ENCODE peak calls at places on chromosome 7, in seven cellular contexts. One of them, this sample, is unnamed.

GRCh38 chr7:50834136-50834535 is 51.4 kb upstream of the GRB10 start:
- DNase-seq in aorta: no peak
- DNase-seq in lung: no peak
- DNase-seq in OCI-LY7: no peak
- DNase-seq in NT2/D1: no peak
- DNase-seq in mammary epithelial cell: no peak
- DNase-seq in neural progenitor cell: no peak
- DNase-seq in this sample: no peak

GRCh38 chr7:141706394-141707064 is 1.6 kb upstream of the WEE2 start:
- DNase-seq in aorta: no peak
- DNase-seq in lung: no peak
- DNase-seq in OCI-LY7: no peak
- DNase-seq in NT2/D1: no peak
- DNase-seq in mammary epithelial cell: peak; percentile 54
- DNase-seq in neural progenitor cell: no peak
- DNase-seq in this sample: no peak

GRCh38 chr7:140526901-140527664 is 47.8 kb upstream of the MKRN1 start:
- DNase-seq in aorta: no peak
- DNase-seq in lung: no peak
- DNase-seq in OCI-LY7: no peak
- DNase-seq in NT2/D1: no peak
- DNase-seq in mammary epithelial cell: no peak
- DNase-seq in neural progenitor cell: no peak
- DNase-seq in this sample: no peak

GRCh38 chr7:108413782-108414492 is 42.3 kb downstream of the NRCAM start:
- DNase-seq in aorta: no peak
- DNase-seq in lung: no peak
- DNase-seq in OCI-LY7: no peak
- DNase-seq in NT2/D1: peak; percentile 22
- DNase-seq in mammary epithelial cell: peak; percentile 62
- DNase-seq in neural progenitor cell: peak; percentile 67
- DNase-seq in this sample: no peak

GRCh38 chr7:542935-543789 is 23.5 kb upstream of the PDGFA start:
- DNase-seq in aorta: peak; percentile 85
- DNase-seq in lung: no peak
- DNase-seq in OCI-LY7: no peak
- DNase-seq in NT2/D1: no peak
- DNase-seq in mammary epithelial cell: peak; percentile 64
- DNase-seq in neural progenitor cell: no peak
- DNase-seq in this sample: no peak

GRCh38 chr7:147759327-147759943 is 831.1 kb upstream of the C7orf33 start:
- DNase-seq in aorta: no peak
- DNase-seq in lung: no peak
- DNase-seq in OCI-LY7: no peak
- DNase-seq in NT2/D1: no peak
- DNase-seq in mammary epithelial cell: no peak
- DNase-seq in neural progenitor cell: no peak
- DNase-seq in this sample: no peak

GRCh38 chr7:40918701-40919271 is 784.0 kb downstream of the SUGCT start:
- DNase-seq in aorta: no peak
- DNase-seq in lung: no peak
- DNase-seq in OCI-LY7: no peak
- DNase-seq in NT2/D1: no peak
- DNase-seq in mammary epithelial cell: peak; percentile 93
- DNase-seq in neural progenitor cell: no peak
- DNase-seq in this sample: no peak

GRCh38 chr7:96823274-96823673 is 113.6 kb upstream of the SEM1 start:
- DNase-seq in aorta: no peak
- DNase-seq in lung: no peak
- DNase-seq in OCI-LY7: no peak
- DNase-seq in NT2/D1: no peak
- DNase-seq in mammary epithelial cell: peak; percentile 88
- DNase-seq in neural progenitor cell: no peak
- DNase-seq in this sample: no peak

GRCh38 chr7:41346878-41347277 is 356.0 kb downstream of the INHBA start:
- DNase-seq in aorta: no peak
- DNase-seq in lung: no peak
- DNase-seq in OCI-LY7: no peak
- DNase-seq in NT2/D1: no peak
- DNase-seq in mammary epithelial cell: no peak
- DNase-seq in neural progenitor cell: no peak
- DNase-seq in this sample: no peak

GRCh38 chr7:69254643-69255042 is 343.6 kb upstream of the AUTS2 start:
- DNase-seq in aorta: no peak
- DNase-seq in lung: no peak
- DNase-seq in OCI-LY7: no peak
- DNase-seq in NT2/D1: no peak
- DNase-seq in mammary epithelial cell: no peak
- DNase-seq in neural progenitor cell: no peak
- DNase-seq in this sample: no peak

GRCh38 chr7:86407291-86407690 is 236.4 kb upstream of the GRM3 start:
- DNase-seq in aorta: no peak
- DNase-seq in lung: no peak
- DNase-seq in OCI-LY7: no peak
- DNase-seq in NT2/D1: no peak
- DNase-seq in mammary epithelial cell: no peak
- DNase-seq in neural progenitor cell: peak; percentile 36
- DNase-seq in this sample: no peak

DNA sequence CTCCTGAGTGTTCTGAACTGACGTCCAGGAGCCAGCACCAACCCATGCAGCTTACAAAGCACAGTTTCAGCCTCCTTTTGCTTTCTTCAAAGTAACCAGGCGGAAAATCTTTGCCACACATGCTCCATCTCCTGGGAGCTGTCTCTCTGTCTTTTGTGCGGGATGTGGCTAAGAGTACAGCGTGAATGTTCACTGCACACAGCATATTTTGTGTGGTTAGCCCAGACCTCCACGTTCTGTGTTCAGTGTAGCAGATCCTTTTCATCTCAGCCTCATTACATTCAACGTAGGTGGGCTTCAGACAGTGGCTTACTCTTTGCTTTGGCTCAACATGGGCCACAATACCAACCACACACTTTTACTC is 200.8 kb downstream of the TNS3 start:
- DNase-seq in aorta: no peak
- DNase-seq in lung: no peak
- DNase-seq in OCI-LY7: no peak
- DNase-seq in NT2/D1: no peak
- DNase-seq in mammary epithelial cell: no peak
- DNase-seq in neural progenitor cell: peak; percentile 53
- DNase-seq in this sample: no peak
- H3K4me1 ChIP-seq in aorta: peaks cover 1% of the 10 kb centered on the region
- H3K4me1 ChIP-seq in lung: peaks cover 15% of the 10 kb centered on the region
- H3K4me1 ChIP-seq in OCI-LY7: no peaks in the 10 kb centered on the region
- H3K4me1 ChIP-seq in NT2/D1: peaks cover 17% of the 10 kb centered on the region
- H3K4me1 ChIP-seq in mammary epithelial cell: peaks cover 22% of the 10 kb centered on the region
- H3K4me1 ChIP-seq in neural progenitor cell: peaks cover 24% of the 10 kb centered on the region
- H3K4me1 ChIP-seq in this sample: no peaks in the 10 kb centered on the region

GRCh38 chr7:20317413-20317812 is 13.3 kb upstream of the ITGB8 start:
- DNase-seq in aorta: no peak
- DNase-seq in lung: no peak
- DNase-seq in OCI-LY7: no peak
- DNase-seq in NT2/D1: no peak
- DNase-seq in mammary epithelial cell: no peak
- DNase-seq in neural progenitor cell: no peak
- DNase-seq in this sample: no peak
- H3K9me3 ChIP-seq in aorta: no peaks in the 10 kb centered on the region
- H3K9me3 ChIP-seq in lung: no peaks in the 10 kb centered on the region
- H3K9me3 ChIP-seq in OCI-LY7: no peaks in the 10 kb centered on the region
- H3K9me3 ChIP-seq in NT2/D1: peaks cover 3% of the 10 kb centered on the region
- H3K9me3 ChIP-seq in mammary epithelial cell: no peaks in the 10 kb centered on the region
- H3K9me3 ChIP-seq in neural progenitor cell: no peaks in the 10 kb centered on the region
- H3K9me3 ChIP-seq in this sample: no peaks in the 10 kb centered on the region

GRCh38 chr7:32887395-32887794 is 4.2 kb downstream of the KBTBD2 start:
- DNase-seq in aorta: no peak
- DNase-seq in lung: no peak
- DNase-seq in OCI-LY7: no peak
- DNase-seq in NT2/D1: no peak
- DNase-seq in mammary epithelial cell: no peak
- DNase-seq in neural progenitor cell: no peak
- DNase-seq in this sample: no peak
- H3K4me1 ChIP-seq in aorta: no peaks in the 10 kb centered on the region
- H3K4me1 ChIP-seq in lung: peaks cover 5% of the 10 kb centered on the region
- H3K4me1 ChIP-seq in OCI-LY7: peaks cover 17% of the 10 kb centered on the region
- H3K4me1 ChIP-seq in NT2/D1: no peaks in the 10 kb centered on the region
- H3K4me1 ChIP-seq in mammary epithelial cell: peaks cover 12% of the 10 kb centered on the region
- H3K4me1 ChIP-seq in neural progenitor cell: peaks cover 8% of the 10 kb centered on the region
- H3K4me1 ChIP-seq in this sample: no peaks in the 10 kb centered on the region

GRCh38 chr7:158477866-158478265 is 109.8 kb downstream of the PTPRN2 start:
- DNase-seq in aorta: no peak
- DNase-seq in lung: no peak
- DNase-seq in OCI-LY7: no peak
- DNase-seq in NT2/D1: no peak
- DNase-seq in mammary epithelial cell: no peak
- DNase-seq in neural progenitor cell: no peak
- DNase-seq in this sample: no peak
- H3K9me3 ChIP-seq in aorta: peaks cover 11% of the 10 kb centered on the region
- H3K9me3 ChIP-seq in lung: no peaks in the 10 kb centered on the region
- H3K9me3 ChIP-seq in OCI-LY7: no peaks in the 10 kb centered on the region
- H3K9me3 ChIP-seq in NT2/D1: no peaks in the 10 kb centered on the region
- H3K9me3 ChIP-seq in mammary epithelial cell: peaks cover 21% of the 10 kb centered on the region
- H3K9me3 ChIP-seq in neural progenitor cell: no peaks in the 10 kb centered on the region
- H3K9me3 ChIP-seq in this sample: no peaks in the 10 kb centered on the region

GRCh38 chr7:30463400-30464145 is 15.0 kb downstream of the NOD1 start:
- DNase-seq in aorta: no peak
- DNase-seq in lung: no peak
- DNase-seq in OCI-LY7: peak; percentile 48
- DNase-seq in NT2/D1: no peak
- DNase-seq in mammary epithelial cell: no peak
- DNase-seq in neural progenitor cell: no peak
- DNase-seq in this sample: no peak
- H3K4me1 ChIP-seq in aorta: no peaks in the 10 kb centered on the region
- H3K4me1 ChIP-seq in lung: peaks cover 16% of the 10 kb centered on the region
- H3K4me1 ChIP-seq in OCI-LY7: peaks cover 52% of the 10 kb centered on the region
- H3K4me1 ChIP-seq in NT2/D1: peaks cover 5% of the 10 kb centered on the region
- H3K4me1 ChIP-seq in mammary epithelial cell: peaks cover 3% of the 10 kb centered on the region
- H3K4me1 ChIP-seq in neural progenitor cell: peaks cover under 1% of the 10 kb centered on the region
- H3K4me1 ChIP-seq in this sample: peaks cover 14% of the 10 kb centered on the region

GRCh38 chr7:157795199-157795598 is 458.4 kb downstream of the DNAJB6 start:
- DNase-seq in aorta: no peak
- DNase-seq in lung: no peak
- DNase-seq in OCI-LY7: no peak
- DNase-seq in NT2/D1: no peak
- DNase-seq in mammary epithelial cell: no peak
- DNase-seq in neural progenitor cell: no peak
- DNase-seq in this sample: no peak
- H3K9me3 ChIP-seq in aorta: no peaks in the 10 kb centered on the region
- H3K9me3 ChIP-seq in lung: no peaks in the 10 kb centered on the region
- H3K9me3 ChIP-seq in OCI-LY7: no peaks in the 10 kb centered on the region
- H3K9me3 ChIP-seq in NT2/D1: no peaks in the 10 kb centered on the region
- H3K9me3 ChIP-seq in mammary epithelial cell: peaks cover 42% of the 10 kb centered on the region
- H3K9me3 ChIP-seq in neural progenitor cell: no peaks in the 10 kb centered on the region
- H3K9me3 ChIP-seq in this sample: no peaks in the 10 kb centered on the region

DNA sequence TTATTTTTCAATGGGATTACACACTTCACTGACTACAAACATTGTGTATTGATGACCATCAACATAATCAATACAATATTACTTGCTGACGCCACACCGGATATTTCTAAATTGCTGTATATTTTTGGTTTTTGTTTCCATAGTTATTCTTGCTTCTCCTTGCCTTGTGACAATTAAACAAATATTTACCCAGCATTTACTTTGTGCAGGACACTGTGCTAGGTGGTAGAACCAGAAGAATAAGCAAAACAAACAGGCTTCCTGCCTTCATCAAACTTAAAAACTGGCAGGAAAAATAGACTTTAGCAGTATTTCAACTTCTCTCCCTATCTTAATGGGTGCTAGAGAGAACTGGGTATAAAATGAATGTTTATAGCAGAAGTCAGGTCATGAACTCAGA is 50.6 kb downstream of the ZNF277 start:
- DNase-seq in aorta: no peak
- DNase-seq in lung: no peak
- DNase-seq in OCI-LY7: no peak
- DNase-seq in NT2/D1: no peak
- DNase-seq in mammary epithelial cell: no peak
- DNase-seq in neural progenitor cell: no peak
- DNase-seq in this sample: no peak
- H3K4me1 ChIP-seq in aorta: peaks cover 2% of the 10 kb centered on the region
- H3K4me1 ChIP-seq in lung: peaks cover 1% of the 10 kb centered on the region
- H3K4me1 ChIP-seq in OCI-LY7: no peaks in the 10 kb centered on the region
- H3K4me1 ChIP-seq in NT2/D1: no peaks in the 10 kb centered on the region
- H3K4me1 ChIP-seq in mammary epithelial cell: no peaks in the 10 kb centered on the region
- H3K4me1 ChIP-seq in neural progenitor cell: peaks cover 44% of the 10 kb centered on the region
- H3K4me1 ChIP-seq in this sample: no peaks in the 10 kb centered on the region

DNA sequence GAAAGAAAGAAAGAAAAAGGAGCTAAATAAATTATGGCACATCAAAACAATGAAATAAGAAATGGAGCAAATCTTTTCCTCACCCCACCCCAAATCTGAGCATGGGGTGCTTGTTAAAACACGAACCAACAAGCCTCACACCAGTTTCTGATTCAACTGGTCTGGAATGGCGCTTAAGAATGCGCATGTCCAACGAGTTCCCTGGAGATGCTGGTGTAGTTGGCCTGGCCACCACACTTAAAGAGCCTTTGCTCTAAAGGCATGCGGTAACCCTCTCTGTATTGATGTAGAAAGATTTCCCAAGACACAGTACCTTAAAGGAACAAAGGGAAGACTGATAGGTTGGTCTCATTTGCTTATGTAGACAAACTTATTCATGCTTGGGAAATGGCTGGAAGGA is 49.1 kb upstream of the STEAP1B start:
- DNase-seq in aorta: no peak
- DNase-seq in lung: no peak
- DNase-seq in OCI-LY7: no peak
- DNase-seq in NT2/D1: peak; percentile 88
- DNase-seq in mammary epithelial cell: no peak
- DNase-seq in neural progenitor cell: no peak
- DNase-seq in this sample: no peak
- H3K9me3 ChIP-seq in aorta: no peaks in the 10 kb centered on the region
- H3K9me3 ChIP-seq in lung: no peaks in the 10 kb centered on the region
- H3K9me3 ChIP-seq in OCI-LY7: no peaks in the 10 kb centered on the region
- H3K9me3 ChIP-seq in NT2/D1: no peaks in the 10 kb centered on the region
- H3K9me3 ChIP-seq in mammary epithelial cell: no peaks in the 10 kb centered on the region
- H3K9me3 ChIP-seq in neural progenitor cell: no peaks in the 10 kb centered on the region
- H3K9me3 ChIP-seq in this sample: no peaks in the 10 kb centered on the region

GRCh38 chr7:47478017-47478344 is 103.9 kb downstream of the TNS3 start:
- DNase-seq in aorta: peak; percentile 64
- DNase-seq in lung: no peak
- DNase-seq in OCI-LY7: no peak
- DNase-seq in NT2/D1: no peak
- DNase-seq in mammary epithelial cell: no peak
- DNase-seq in neural progenitor cell: no peak
- DNase-seq in this sample: no peak
- H3K4me1 ChIP-seq in aorta: peaks cover 2% of the 10 kb centered on the region
- H3K4me1 ChIP-seq in lung: peaks cover 41% of the 10 kb centered on the region
- H3K4me1 ChIP-seq in OCI-LY7: peaks cover 38% of the 10 kb centered on the region
- H3K4me1 ChIP-seq in NT2/D1: peaks cover 45% of the 10 kb centered on the region
- H3K4me1 ChIP-seq in mammary epithelial cell: peaks cover 35% of the 10 kb centered on the region
- H3K4me1 ChIP-seq in neural progenitor cell: peaks cover 44% of the 10 kb centered on the region
- H3K4me1 ChIP-seq in this sample: peaks cover 22% of the 10 kb centered on the region